ENCODE peak calls at places on chromosome 7, in four cellular contexts. V is fibroblast of pulmonary artery; W is neural progenitor cell; M is CD4-positive, CD25-positive, alpha-beta regulatory T cell. T is an unnamed sample.

GRCh38 chr7:151100921-151101320 is 14.6 kb downstream of the AGAP3 start:
- DNase-seq in V (no peak), W (no peak), M (no peak), T (no peak)

GRCh38 chr7:47491637-47492036 is 90.3 kb downstream of the TNS3 start:
- DNase-seq in V (no peak), W (no peak), M (no peak), T (no peak)

GRCh38 chr7:145534301-145534700 is 582.3 kb upstream of the CNTNAP2 start:
- DNase-seq in V (no peak), W (no peak), M (no peak), T (no peak)

GRCh38 chr7:1849351-1849951 is 179.4 kb downstream of the ELFN1 start:
- DNase-seq in V (no peak), W (no peak), M (no peak), T (no peak)

GRCh38 chr7:158816995-158817394 is 12.3 kb downstream of the ESYT2 start:
- DNase-seq in V (no peak), W (no peak), M (no peak), T (no peak)

GRCh38 chr7:22662031-22662430 is 65.0 kb upstream of the IL6 start:
- DNase-seq in V (no peak), W (no peak), M (no peak), T (no peak)

GRCh38 chr7:95547949-95548348 is 48.4 kb downstream of the PDK4 start:
- DNase-seq in V (no peak), W (no peak), M (no peak), T (no peak)

GRCh38 chr7:99365318-99366141 is 9.0 kb upstream of the ARPC1B start:
- DNase-seq in V (no peak), W (peak), M (peak), T (peak)

GRCh38 chr7:22718911-22719420 is 8.0 kb upstream of the IL6 start:
- DNase-seq in V (peak), W (no peak), M (no peak), T (no peak)

GRCh38 chr7:44313016-44313415 is 12.4 kb downstream of the CAMK2B start:
- DNase-seq in V (no peak), W (no peak), M (no peak), T (no peak)

GRCh38 chr7:147406521-147407115 is 1183.9 kb upstream of the C7orf33 start:
- DNase-seq in V (peak), W (no peak), M (no peak), T (no peak)

GRCh38 chr7:116799912-116800311 is 62.5 kb upstream of the CAPZA2 start:
- DNase-seq in V (peak), W (no peak), M (no peak), T (no peak)

GRCh38 chr7:7595451-7595850 is 28.8 kb downstream of the MIOS start:
- DNase-seq in V (peak), W (no peak), M (no peak), T (peak)

GRCh38 chr7:150402671-150403321 is 23.7 kb downstream of the ZNF775 start:
- DNase-seq in V (no peak), W (no peak), M (no peak), T (no peak)

GRCh38 chr7:148987751-148988512 is 40.4 kb downstream of the PDIA4 start:
- DNase-seq in V (no peak), W (peak), M (no peak), T (no peak)

GRCh38 chr7:7351156-7351555 is 168.8 kb downstream of the C1GALT1 start:
- DNase-seq in V (no peak), W (no peak), M (no peak), T (no peak)

GRCh38 chr7:106774768-106775551 is 90.1 kb upstream of the PIK3CG start:
- DNase-seq in V (peak), W (no peak), M (no peak), T (no peak)

GRCh38 chr7:36546331-36546730 is 156.7 kb downstream of the ANLN start:
- DNase-seq in V (no peak), W (no peak), M (no peak), T (no peak)

GRCh38 chr7:63899691-63900393 is 98.8 kb upstream of the ZNF722 start:
- DNase-seq in V (no peak), W (no peak), M (peak), T (peak)

GRCh38 chr7:101399759-101400158 is 37.1 kb downstream of the COL26A1 start:
- DNase-seq in V (no peak), W (no peak), M (no peak), T (no peak)

GRCh38 chr7:50362142-50362541 is 57.6 kb downstream of the IKZF1 start:
- DNase-seq in V (no peak), W (no peak), M (no peak), T (no peak)

GRCh38 chr7:26485421-26486019 is 193.9 kb downstream of the SNX10 start:
- DNase-seq in V (no peak), W (no peak), M (no peak), T (no peak)

GRCh38 chr7:70797109-70797514 is 334.8 kb upstream of the GALNT17 start:
- DNase-seq in V (no peak), W (no peak), M (no peak), T (no peak)

GRCh38 chr7:64625114-64626082 is 40.5 kb upstream of the ZNF107 start:
- DNase-seq in V (no peak), W (no peak), M (no peak), T (peak)

GRCh38 chr7:17307033-17307432 is 8.6 kb downstream of the AHR start:
- DNase-seq in V (peak), W (no peak), M (no peak), T (no peak)

GRCh38 chr7:143490719-143491306 is 13.1 kb downstream of the TAS2R41 start:
- DNase-seq in V (peak), W (peak), M (no peak), T (no peak)

GRCh38 chr7:153320005-153320404 is 560.5 kb downstream of the ACTR3B start:
- DNase-seq in V (no peak), W (no peak), M (no peak), T (no peak)

GRCh38 chr7:45590679-45591057 is 16.5 kb downstream of the ADCY1 start:
- DNase-seq in V (no peak), W (no peak), M (no peak), T (no peak)

GRCh38 chr7:27590421-27590820 is 72.3 kb downstream of the HIBADH start:
- DNase-seq in V (no peak), W (no peak), M (no peak), T (no peak)

GRCh38 chr7:47670738-47671137 is 88.8 kb upstream of the TNS3 start:
- DNase-seq in V (no peak), W (no peak), M (no peak), T (no peak)

GRCh38 chr7:41910916-41911315 is 208.0 kb upstream of the INHBA start:
- DNase-seq in V (no peak), W (no peak), M (no peak), T (no peak)

GRCh38 chr7:130901209-130901783 is 167.3 kb upstream of the KLF14 start:
- DNase-seq in V (peak), W (peak), M (no peak), T (no peak)

GRCh38 chr7:138243430-138243829 is 167.2 kb downstream of the AKR1D1 start:
- DNase-seq in V (peak), W (peak), M (no peak), T (no peak)

GRCh38 chr7:7327423-7327822 is 145.1 kb downstream of the C1GALT1 start:
- DNase-seq in V (no peak), W (no peak), M (no peak), T (no peak)

GRCh38 chr7:128835790-128836641 is 5.8 kb downstream of the FLNC start:
- DNase-seq in V (peak), W (no peak), M (no peak), T (no peak)

GRCh38 chr7:45697576-45698136 is 123.5 kb downstream of the ADCY1 start:
- DNase-seq in V (peak), W (no peak), M (no peak), T (no peak)

GRCh38 chr7:49773082-49773938 is at the start of gene VWC2:
- DNase-seq in V (no peak), W (peak), M (no peak), T (no peak)

GRCh38 chr7:140525741-140526140 is 46.4 kb upstream of the MKRN1 start:
- DNase-seq in V (peak), W (no peak), M (no peak), T (peak)

GRCh38 chr7:18497800-18498199 is 2.3 kb downstream of the HDAC9 start:
- DNase-seq in V (no peak), W (no peak), M (no peak), T (no peak)

GRCh38 chr7:18494821-18495408 is 634 bp upstream of the HDAC9 start:
- DNase-seq in V (peak), W (no peak), M (no peak), T (no peak)

GRCh38 chr7:18497082-18497481 is 1.5 kb downstream of the HDAC9 start:
- DNase-seq in V (no peak), W (no peak), M (no peak), T (no peak)

GRCh38 chr7:18496336-18496700 is 769 bp downstream of the HDAC9 start:
- DNase-seq in V (no peak), W (no peak), M (no peak), T (no peak)

DNA sequence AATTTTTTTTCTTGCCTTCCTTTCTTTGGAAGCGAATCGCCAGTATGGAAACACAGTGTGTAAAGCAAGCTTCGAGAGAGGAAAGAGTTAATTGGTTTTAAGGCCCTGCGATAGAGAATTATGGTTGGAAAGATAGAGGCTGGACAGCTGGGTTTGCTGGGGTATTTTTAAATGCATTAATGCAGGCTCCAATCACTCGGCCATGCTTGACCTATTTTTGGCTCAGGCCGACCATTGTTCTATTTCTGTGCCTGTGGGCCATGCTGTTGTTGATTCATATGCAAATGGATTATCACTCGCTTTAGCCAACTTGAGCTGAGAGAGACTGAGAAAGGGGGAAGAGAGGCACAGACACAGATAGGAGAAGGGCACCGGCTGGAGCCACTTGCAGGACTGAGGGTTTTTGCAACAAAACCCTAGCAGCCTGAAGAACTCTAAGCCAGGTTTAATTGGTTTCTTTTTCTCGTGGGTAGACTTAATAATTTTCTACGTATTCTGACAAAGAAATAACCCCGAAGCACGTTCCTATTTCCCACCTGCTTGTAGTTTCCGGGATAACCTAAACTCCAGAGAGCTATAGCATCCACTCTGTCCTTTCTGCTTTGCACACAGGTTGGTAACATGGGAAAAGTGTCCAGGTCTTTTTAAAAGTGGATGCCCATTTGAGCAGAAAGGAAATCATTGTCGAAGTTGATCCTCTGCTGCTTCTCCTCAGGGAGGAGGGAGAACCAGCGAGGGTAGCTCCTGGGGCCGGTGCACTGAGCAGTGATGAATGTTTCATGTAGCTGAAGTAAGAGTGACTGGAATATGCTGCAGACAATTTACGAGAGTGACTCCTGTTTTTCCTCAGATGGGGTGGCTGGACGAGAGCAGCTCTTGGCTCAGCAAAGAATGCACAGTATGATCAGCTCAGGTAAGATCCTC is at the start of gene HDAC9:
- DNase-seq in V (peak), W (peak), M (no peak), T (no peak)
- H3K4me3 ChIP-seq in V (peak), W (peak), M (peak), T (no peak)

GRCh38 chr7:122143751-122144711 is at the start of gene AASS:
- DNase-seq in V (peak), W (peak), M (peak), T (peak)

GRCh38 chr7:122143376-122143750 is 686 bp downstream of the AASS start:
- DNase-seq in V (peak), W (peak), M (no peak), T (no peak)

GRCh38 chr7:122136639-122137253 is 7.3 kb downstream of the AASS start:
- DNase-seq in V (peak), W (no peak), M (no peak), T (no peak)

GRCh38 chr7:122137291-122138077 is 6.6 kb downstream of the AASS start:
- DNase-seq in V (peak), W (no peak), M (no peak), T (no peak)

GRCh38 chr7:122140918-122141317 is 3.1 kb downstream of the AASS start:
- DNase-seq in V (no peak), W (no peak), M (no peak), T (no peak)
- H3K4me3 ChIP-seq in V (no peak), W (peak), M (no peak), T (no peak)

GRCh38 chr7:67753891-67754290 is 757.3 kb downstream of the TYW1 start:
- DNase-seq in V (peak), W (no peak), M (no peak), T (no peak)
- H3K4me3 ChIP-seq in V (no peak), W (no peak), M (no peak), T (no peak)

GRCh38 chr7:127678947-127679346 is 27.0 kb downstream of the SND1 start:
- DNase-seq in V (no peak), W (no peak), M (no peak), T (no peak)

GRCh38 chr7:127677433-127678230 is 25.6 kb downstream of the SND1 start:
- DNase-seq in V (no peak), W (no peak), M (no peak), T (no peak)

GRCh38 chr7:127680983-127681382 is 29.0 kb downstream of the SND1 start:
- DNase-seq in V (no peak), W (no peak), M (no peak), T (no peak)

GRCh38 chr7:127675716-127676115 is 23.7 kb downstream of the SND1 start:
- DNase-seq in V (no peak), W (no peak), M (no peak), T (no peak)

GRCh38 chr7:127678330-127678729 is 26.3 kb downstream of the SND1 start:
- DNase-seq in V (no peak), W (peak), M (no peak), T (no peak)
- H3K4me3 ChIP-seq in V (no peak), W (no peak), M (no peak), T (no peak)

GRCh38 chr7:4742051-4742573 is 33.3 kb upstream of the AP5Z1 start:
- DNase-seq in V (no peak), W (no peak), M (no peak), T (no peak)

GRCh38 chr7:4739528-4739992 is 35.9 kb upstream of the AP5Z1 start:
- DNase-seq in V (peak), W (peak), M (peak), T (peak)

GRCh38 chr7:4740796-4741195 is 34.6 kb upstream of the AP5Z1 start:
- DNase-seq in V (no peak), W (no peak), M (no peak), T (no peak)

GRCh38 chr7:4737300-4737699 is 38.1 kb upstream of the AP5Z1 start:
- DNase-seq in V (no peak), W (no peak), M (no peak), T (no peak)

GRCh38 chr7:4738711-4739527 is 36.5 kb upstream of the AP5Z1 start:
- DNase-seq in V (peak), W (peak), M (no peak), T (peak)
- H3K4me3 ChIP-seq in V (peak), W (no peak), M (peak), T (no peak)

DNA sequence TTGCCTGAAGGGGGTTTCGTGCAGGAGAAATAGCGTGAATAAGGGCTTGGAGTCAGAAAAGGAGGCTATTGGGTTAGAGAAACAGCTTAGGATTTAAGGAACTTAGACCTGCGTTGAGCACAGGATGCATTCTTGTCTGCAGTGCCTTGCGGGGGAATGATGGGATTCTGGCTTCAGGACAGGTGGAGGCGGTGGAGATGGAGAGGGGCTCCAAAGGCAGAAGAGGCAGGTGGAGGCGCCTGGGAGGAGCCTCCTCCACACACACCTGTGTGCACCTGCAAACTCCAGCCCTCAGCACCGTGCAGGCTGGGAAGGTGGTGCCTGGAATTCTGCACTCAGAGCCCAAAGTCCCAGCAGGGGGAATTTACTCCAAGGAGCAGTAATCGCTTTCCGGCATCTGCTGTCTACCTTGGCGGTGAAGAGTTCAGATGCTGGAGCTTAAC is 1.8 kb downstream of the CLIP2 start:
- DNase-seq in V (no peak), W (no peak), M (no peak), T (no peak)
- H3K4me3 ChIP-seq in V (peak), W (peak), M (no peak), T (no peak)

DNA sequence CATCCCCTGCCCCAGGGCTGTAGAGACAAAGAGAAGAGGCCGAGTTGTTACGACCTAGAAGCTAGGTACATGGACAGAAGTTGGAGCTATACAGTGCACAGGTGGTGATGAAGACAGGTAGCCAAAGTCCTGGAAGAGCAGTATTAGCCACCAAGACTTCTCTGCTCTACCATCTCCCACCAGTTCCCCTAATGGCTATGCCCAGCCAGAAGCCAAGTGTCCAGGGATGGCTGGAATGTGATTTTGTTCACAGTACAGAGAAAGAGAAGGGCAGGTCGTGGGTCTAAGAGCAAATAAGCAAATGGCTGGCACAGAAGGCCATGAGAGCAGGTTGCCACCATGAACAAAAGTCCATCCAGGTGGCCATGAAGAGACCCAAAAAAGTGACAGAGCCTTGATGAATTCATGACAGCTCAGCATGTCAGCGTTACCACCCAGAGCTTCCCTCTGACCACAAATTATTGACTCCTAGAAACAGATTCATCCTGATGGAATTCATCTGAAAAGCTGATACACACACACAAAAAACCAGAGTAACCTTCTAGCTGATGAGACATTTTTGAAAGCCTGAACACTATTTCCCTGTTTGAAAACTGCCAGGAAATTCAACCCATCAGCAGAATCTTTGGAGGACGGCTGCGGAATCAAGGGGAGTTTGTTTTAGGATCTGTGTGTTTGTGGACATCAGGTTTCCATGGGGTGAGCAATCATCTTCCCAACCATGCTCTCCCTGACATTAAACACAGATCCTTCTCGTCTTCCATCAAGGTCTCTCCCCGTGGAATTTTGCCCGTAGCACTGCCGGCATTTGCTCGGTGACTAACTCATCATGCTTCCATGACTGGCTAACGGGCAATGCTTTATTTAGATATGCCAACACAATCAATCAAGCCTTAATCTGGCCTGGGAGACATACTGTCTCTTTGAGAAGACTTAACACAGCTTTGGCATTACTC is 906.7 kb upstream of the AUTS2 start:
- DNase-seq in V (peak), W (no peak), M (no peak), T (no peak)
- H3K4me3 ChIP-seq in V (no peak), W (no peak), M (no peak), T (no peak)

T was measured in CD4-positive, alpha-beta memory T cell.